ENCODE peak calls at places on chromosomes 6 and 20, in four cellular contexts. One of them, this sample, is unnamed.

GRCh38 chr20:11469795-11470495 is 447.7 kb upstream of the BTBD3 start:
- DNase-seq in HepG2: no peak
- DNase-seq in GM12878: no peak
- DNase-seq in K562: no peak
- DNase-seq in this sample: no peak

GRCh38 chr6:55819811-55820210 is 55.6 kb downstream of the BMP5 start:
- DNase-seq in GM12878: no peak
- DNase-seq in HepG2: no peak
- DNase-seq in K562: no peak
- DNase-seq in this sample: no peak

GRCh38 chr6:42165016-42165415 is 8.1 kb upstream of the GUCA1A start:
- DNase-seq in K562: no peak
- DNase-seq in GM12878: no peak
- DNase-seq in HepG2: no peak
- DNase-seq in this sample: no peak

GRCh38 chr6:83113258-83113657 is 45.8 kb downstream of the DOP1A start:
- DNase-seq in GM12878: no peak
- DNase-seq in HepG2: no peak
- DNase-seq in K562: no peak
- DNase-seq in this sample: no peak

GRCh38 chr6:25025919-25026301 is 90.2 kb upstream of the RIPOR2 start:
- DNase-seq in K562: no peak
- DNase-seq in GM12878: no peak
- DNase-seq in HepG2: no peak
- DNase-seq in this sample: no peak

GRCh38 chr20:55173601-55174000 is 698.2 kb downstream of the DOK5 start:
- DNase-seq in GM12878: no peak
- DNase-seq in K562: no peak
- DNase-seq in HepG2: no peak
- DNase-seq in this sample: no peak

GRCh38 chr20:63519765-63520593 is 586 bp upstream of the PPDPF start:
- DNase-seq in HepG2: no peak
- DNase-seq in GM12878: no peak
- DNase-seq in K562: peak
- DNase-seq in this sample: peak

GRCh38 chr6:44478158-44478557 is 90.7 kb downstream of the CDC5L start:
- DNase-seq in HepG2: no peak
- DNase-seq in GM12878: no peak
- DNase-seq in K562: no peak
- DNase-seq in this sample: no peak

GRCh38 chr6:137637161-137637560 is 143.0 kb upstream of the OLIG3 start:
- DNase-seq in GM12878: no peak
- DNase-seq in HepG2: peak
- DNase-seq in K562: no peak
- DNase-seq in this sample: no peak

GRCh38 chr20:50438986-50439407 is 71.2 kb upstream of the PTPN1 start:
- DNase-seq in HepG2: no peak
- DNase-seq in K562: no peak
- DNase-seq in GM12878: no peak
- DNase-seq in this sample: no peak

GRCh38 chr6:9927271-9927670 is 487.6 kb downstream of the TFAP2A start:
- DNase-seq in K562: no peak
- DNase-seq in GM12878: no peak
- DNase-seq in HepG2: no peak
- DNase-seq in this sample: no peak

GRCh38 chr6:158043008-158043407 is 61.3 kb downstream of the SYNJ2 start:
- DNase-seq in HepG2: no peak
- DNase-seq in K562: no peak
- DNase-seq in GM12878: no peak
- DNase-seq in this sample: no peak

GRCh38 chr20:6735913-6736845 is 31.3 kb upstream of the BMP2 start:
- DNase-seq in K562: no peak
- DNase-seq in GM12878: no peak
- DNase-seq in HepG2: no peak
- DNase-seq in this sample: no peak

GRCh38 chr6:31822038-31822821 is 5.3 kb upstream of the HSPA1B start:
- DNase-seq in K562: peak
- DNase-seq in HepG2: peak
- DNase-seq in GM12878: no peak
- DNase-seq in this sample: peak

GRCh38 chr6:53322188-53323029 is 26.3 kb downstream of the ELOVL5 start:
- DNase-seq in HepG2: no peak
- DNase-seq in K562: no peak
- DNase-seq in GM12878: no peak
- DNase-seq in this sample: no peak

GRCh38 chr6:39812853-39813533 is 20.8 kb downstream of the DAAM2 start:
- DNase-seq in GM12878: peak
- DNase-seq in K562: no peak
- DNase-seq in HepG2: no peak
- DNase-seq in this sample: no peak

GRCh38 chr20:20663841-20664240 is 48.6 kb downstream of the RALGAPA2 start:
- DNase-seq in HepG2: no peak
- DNase-seq in GM12878: no peak
- DNase-seq in K562: no peak
- DNase-seq in this sample: no peak

GRCh38 chr6:31734703-31735500 is 1.4 kb downstream of the CLIC1 start:
- DNase-seq in HepG2: peak
- DNase-seq in K562: peak
- DNase-seq in GM12878: peak
- DNase-seq in this sample: no peak

GRCh38 chr6:27893836-27894807 is 18.1 kb downstream of the OR2B2 start:
- DNase-seq in HepG2: peak
- DNase-seq in K562: peak
- DNase-seq in GM12878: peak
- DNase-seq in this sample: peak

GRCh38 chr6:66153247-66153646 is 446.2 kb upstream of the EYS start:
- DNase-seq in GM12878: no peak
- DNase-seq in K562: no peak
- DNase-seq in HepG2: no peak
- DNase-seq in this sample: no peak

GRCh38 chr6:56399250-56399671 is 151.9 kb upstream of the COL21A1 start:
- DNase-seq in GM12878: no peak
- DNase-seq in K562: no peak
- DNase-seq in HepG2: peak
- DNase-seq in this sample: no peak

GRCh38 chr6:165118736-165119135 is 190.7 kb downstream of the C6orf118 start:
- DNase-seq in GM12878: no peak
- DNase-seq in K562: no peak
- DNase-seq in HepG2: no peak
- DNase-seq in this sample: no peak

GRCh38 chr6:91697010-91697694 is 1110.3 kb upstream of the MAP3K7 start:
- DNase-seq in GM12878: no peak
- DNase-seq in HepG2: no peak
- DNase-seq in K562: no peak
- DNase-seq in this sample: no peak

GRCh38 chr6:105648276-105648675 is 245.4 kb upstream of the PREP start:
- DNase-seq in GM12878: no peak
- DNase-seq in HepG2: no peak
- DNase-seq in K562: no peak
- DNase-seq in this sample: no peak

GRCh38 chr6:56938634-56939294 is 16.1 kb upstream of the BEND6 start:
- DNase-seq in HepG2: peak
- DNase-seq in K562: no peak
- DNase-seq in GM12878: no peak
- DNase-seq in this sample: no peak

GRCh38 chr6:130366011-130366963 is at the start of gene TMEM200A:
- DNase-seq in GM12878: no peak
- DNase-seq in HepG2: no peak
- DNase-seq in K562: peak
- DNase-seq in this sample: peak

GRCh38 chr6:6679633-6680032 is 91.1 kb downstream of the LY86 start:
- DNase-seq in GM12878: no peak
- DNase-seq in K562: no peak
- DNase-seq in HepG2: no peak
- DNase-seq in this sample: no peak

GRCh38 chr6:31689249-31690110 is 8.6 kb upstream of the LY6G5C start:
- DNase-seq in K562: no peak
- DNase-seq in GM12878: no peak
- DNase-seq in HepG2: no peak
- DNase-seq in this sample: peak

GRCh38 chr6:13733178-13733851 is 21.7 kb upstream of the RANBP9 start:
- DNase-seq in K562: peak
- DNase-seq in GM12878: no peak
- DNase-seq in HepG2: peak
- DNase-seq in this sample: peak

GRCh38 chr6:112912351-112913101 is 565.4 kb downstream of the RFPL4B start:
- DNase-seq in K562: no peak
- DNase-seq in GM12878: no peak
- DNase-seq in HepG2: no peak
- DNase-seq in this sample: no peak

GRCh38 chr6:76518443-76518842 is 446.0 kb upstream of the IMPG1 start:
- DNase-seq in K562: no peak
- DNase-seq in GM12878: no peak
- DNase-seq in HepG2: no peak
- DNase-seq in this sample: no peak

GRCh38 chr6:138428943-138429616 is 25.1 kb downstream of the HEBP2 start:
- DNase-seq in GM12878: no peak
- DNase-seq in HepG2: peak
- DNase-seq in K562: peak
- DNase-seq in this sample: peak

GRCh38 chr20:49151437-49151836 is 36.7 kb downstream of the STAU1 start:
- DNase-seq in K562: no peak
- DNase-seq in GM12878: no peak
- DNase-seq in HepG2: no peak
- DNase-seq in this sample: no peak

GRCh38 chr20:46894971-46895905 is 595 bp downstream of the EYA2 start:
- DNase-seq in K562: no peak
- DNase-seq in GM12878: no peak
- DNase-seq in HepG2: no peak
- DNase-seq in this sample: peak
- TF ChIP-seq TARDBP in K562: no peak
- TF ChIP-seq TARDBP in GM12878: no peak
- TF ChIP-seq TARDBP in HepG2: no peak
- TF ChIP-seq TARDBP in this sample: no peak

GRCh38 chr6:52304917-52305316 is 20.4 kb upstream of the MCM3 start:
- DNase-seq in GM12878: no peak
- DNase-seq in K562: peak
- DNase-seq in HepG2: no peak
- DNase-seq in this sample: no peak

GRCh38 chr6:52307900-52308372 is 23.4 kb upstream of the MCM3 start:
- DNase-seq in HepG2: no peak
- DNase-seq in GM12878: no peak
- DNase-seq in K562: no peak
- DNase-seq in this sample: no peak

GRCh38 chr6:52306972-52307849 is 22.7 kb upstream of the MCM3 start:
- DNase-seq in GM12878: no peak
- DNase-seq in K562: no peak
- DNase-seq in HepG2: no peak
- DNase-seq in this sample: no peak

GRCh38 chr6:52305385-52305784 is 20.8 kb upstream of the MCM3 start:
- DNase-seq in K562: no peak
- DNase-seq in GM12878: no peak
- DNase-seq in HepG2: no peak
- DNase-seq in this sample: no peak

GRCh38 chr6:52305948-52306767 is 21.6 kb upstream of the MCM3 start:
- DNase-seq in HepG2: no peak
- DNase-seq in GM12878: peak
- DNase-seq in K562: no peak
- DNase-seq in this sample: no peak
- TF ChIP-seq TARDBP in HepG2: no peak
- TF ChIP-seq TARDBP in GM12878: no peak
- TF ChIP-seq TARDBP in K562: no peak
- TF ChIP-seq TARDBP in this sample: no peak

GRCh38 chr6:19836799-19837510 is at the start of gene ID4:
- DNase-seq in HepG2: no peak
- DNase-seq in GM12878: no peak
- DNase-seq in K562: no peak
- DNase-seq in this sample: peak
- TF ChIP-seq TARDBP in HepG2: no peak
- TF ChIP-seq TARDBP in GM12878: no peak
- TF ChIP-seq TARDBP in K562: no peak
- TF ChIP-seq TARDBP in this sample: no peak

DNA sequence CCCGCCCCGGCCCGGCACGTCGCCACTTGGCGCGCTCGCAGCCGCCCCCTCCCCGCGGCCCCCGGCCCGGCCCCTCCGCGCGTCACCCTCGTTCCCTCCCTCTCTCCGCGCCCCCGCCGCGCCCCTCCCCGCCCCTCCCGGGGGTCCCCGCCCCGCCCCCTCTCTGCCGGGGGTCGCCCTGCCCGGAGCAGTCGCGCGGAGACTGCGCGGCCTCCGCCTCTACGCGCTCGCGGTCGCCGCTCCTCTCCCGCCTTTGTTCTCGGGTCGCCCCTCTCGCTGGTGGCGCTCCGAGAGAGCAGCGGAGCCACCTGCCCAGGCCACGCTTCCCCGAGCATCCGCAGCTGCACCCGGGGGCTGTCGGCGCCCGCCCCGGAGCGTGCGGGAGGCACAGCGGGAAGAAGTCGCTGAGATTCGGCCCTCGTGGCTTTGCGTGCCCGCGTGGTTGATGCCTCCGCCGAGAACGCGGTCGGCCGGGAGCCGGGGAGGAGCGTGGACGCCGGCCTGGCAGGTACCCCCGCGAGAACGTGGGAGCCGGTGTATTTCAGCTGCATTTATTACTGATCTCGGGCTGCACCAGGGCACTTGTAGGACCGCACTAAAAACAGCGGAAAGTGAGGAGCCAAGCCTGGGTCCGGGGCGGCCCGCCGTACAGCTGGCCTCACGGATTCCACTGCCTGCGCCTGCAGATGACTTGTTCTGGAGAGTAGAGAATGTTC is 412 bp upstream of the PHF10 start:
- DNase-seq in GM12878: no peak
- DNase-seq in HepG2: peak
- DNase-seq in K562: no peak
- DNase-seq in this sample: peak
- TF ChIP-seq TARDBP in GM12878: no peak
- TF ChIP-seq TARDBP in HepG2: peak
- TF ChIP-seq TARDBP in K562: no peak
- TF ChIP-seq TARDBP in this sample: peak

GRCh38 chr20:30811896-30812671 is 445.4 kb upstream of the DEFB115 start:
- DNase-seq in GM12878: peak
- DNase-seq in K562: peak
- DNase-seq in HepG2: no peak
- DNase-seq in this sample: peak
- TF ChIP-seq TARDBP in GM12878: no peak
- TF ChIP-seq TARDBP in K562: no peak
- TF ChIP-seq TARDBP in HepG2: no peak
- TF ChIP-seq TARDBP in this sample: no peak